ENCODE peak calls at places on chromosomes 13 and 19, in nine cellular contexts. Q is ELR; Y is A549; C is PC-3; N is effector CD4-positive, alpha-beta T cell; H is GM03348; L is fibroblast of the aortic adventitia; X is HuH-7.5; J is Jurkat, Clone E6-1. I is an unnamed sample.

GRCh38 chr19:19738564-19738963 is 5.7 kb upstream of the ZNF14 start:
- DNase-seq in H (no peak), J (no peak), L (no peak), Q (no peak), C (no peak), Y (no peak), X (no peak), N (no peak), I (no peak)

GRCh38 chr13:38409771-38410170 is 60.1 kb downstream of the UFM1 start:
- DNase-seq in L (no peak), Q (no peak), Y (no peak), N (no peak), C (peak), X (no peak), J (no peak), H (no peak), I (no peak)

GRCh38 chr13:65744761-65745160 is 1485.4 kb downstream of the PCDH9 start:
- DNase-seq in L (peak), J (no peak), Y (no peak), X (no peak), C (no peak), Q (no peak), N (no peak), H (peak), I (no peak)

GRCh38 chr13:99792079-99792921 is 179.3 kb downstream of the ZIC5 start:
- DNase-seq in L (no peak), X (no peak), N (no peak), Y (no peak), J (no peak), H (no peak), Q (no peak), C (no peak), I (no peak)

GRCh38 chr19:17500447-17501198 is 10.8 kb upstream of the PGLS start:
- DNase-seq in X (no peak), L (no peak), J (no peak), Q (no peak), Y (no peak), H (no peak), C (no peak), N (no peak), I (no peak)

GRCh38 chr13:83085186-83085900 is 796.9 kb downstream of the SLITRK1 start:
- DNase-seq in J (no peak), Q (peak), X (no peak), Y (no peak), C (peak), L (peak), H (peak), N (no peak), I (no peak)

GRCh38 chr13:37037231-37037630 is 22.3 kb downstream of the SUPT20H start:
- DNase-seq in Q (no peak), J (no peak), C (no peak), L (no peak), X (no peak), N (no peak), Y (no peak), H (no peak), I (no peak)

GRCh38 chr19:42683917-42684513 is 56.3 kb downstream of the PSG3 start:
- DNase-seq in Y (peak), L (peak), N (no peak), X (no peak), Q (peak), C (peak), H (peak), J (peak), I (peak)

GRCh38 chr13:46476174-46476573 is 76.8 kb upstream of the LRCH1 start:
- DNase-seq in J (no peak), L (peak), Y (no peak), Q (peak), H (peak), X (no peak), N (no peak), C (no peak), I (no peak)

GRCh38 chr19:40347476-40348124 is 597 bp downstream of the C19orf47 start:
- DNase-seq in H (no peak), L (peak), N (no peak), J (no peak), Q (no peak), X (no peak), Y (no peak), C (no peak), I (no peak)

GRCh38 chr19:29596080-29596479 is 10.0 kb upstream of the POP4 start:
- DNase-seq in L (no peak), X (no peak), J (no peak), Y (no peak), H (no peak), N (no peak), Q (no peak), C (peak), I (no peak)

GRCh38 chr13:81540777-81541176 is 1199.9 kb upstream of the SPRY2 start:
- DNase-seq in N (no peak), Y (no peak), H (no peak), J (peak), L (no peak), X (no peak), C (peak), Q (peak), I (peak)

GRCh38 chr13:72221276-72221962 is 354.4 kb upstream of the DACH1 start:
- DNase-seq in X (peak), N (no peak), L (no peak), C (peak), H (no peak), Y (peak), J (peak), Q (peak), I (peak)

GRCh38 chr19:13906525-13906904 is 514 bp downstream of the CC2D1A start:
- DNase-seq in J (no peak), L (no peak), Q (peak), H (no peak), N (no peak), C (peak), X (no peak), Y (no peak), I (peak)

GRCh38 chr19:8611890-8612806 is 1.6 kb upstream of the ADAMTS10 start:
- DNase-seq in Q (peak), N (no peak), L (peak), J (no peak), Y (peak), C (peak), H (peak), X (no peak), I (no peak)

GRCh38 chr13:88674841-88675240 is 1003.7 kb downstream of the SLITRK5 start:
- DNase-seq in J (no peak), X (no peak), Y (no peak), L (no peak), N (no peak), Q (no peak), H (no peak), C (no peak), I (no peak)

GRCh38 chr19:56611288-56611687 is 16.2 kb downstream of the ZNF71 start:
- DNase-seq in H (no peak), J (no peak), L (no peak), X (no peak), N (no peak), Q (no peak), Y (no peak), C (no peak), I (no peak)

GRCh38 chr13:98930014-98930625 is 47.7 kb downstream of the DOCK9 start:
- DNase-seq in N (no peak), X (no peak), H (no peak), C (no peak), L (no peak), Q (no peak), Y (no peak), J (no peak), I (no peak)

GRCh38 chr13:110034031-110034430 is 247.6 kb upstream of the IRS2 start:
- DNase-seq in C (no peak), N (no peak), Y (no peak), J (no peak), L (no peak), H (no peak), Q (no peak), X (no peak), I (no peak)

GRCh38 chr13:85141425-85141824 is 657.8 kb downstream of the SLITRK6 start:
- DNase-seq in Q (no peak), J (no peak), N (no peak), L (no peak), Y (no peak), C (no peak), X (no peak), H (no peak), I (no peak)

GRCh38 chr19:18145391-18145999 is 7.5 kb upstream of the PIK3R2 start:
- DNase-seq in X (no peak), J (no peak), L (no peak), C (no peak), N (no peak), H (no peak), Y (no peak), Q (no peak), I (no peak)

GRCh38 chr19:50549927-50550593 is 18.2 kb downstream of the LRRC4B start:
- DNase-seq in Q (no peak), J (no peak), L (no peak), H (no peak), N (no peak), Y (no peak), X (no peak), C (no peak), I (peak)

GRCh38 chr13:97107815-97108534 is 113.7 kb upstream of the OXGR1 start:
- DNase-seq in N (no peak), Q (no peak), H (no peak), Y (no peak), L (peak), C (no peak), J (no peak), X (no peak), I (no peak)

GRCh38 chr13:79679334-79679733 is 198.4 kb downstream of the NDFIP2 start:
- DNase-seq in L (peak), N (no peak), X (peak), Q (peak), Y (peak), C (peak), J (peak), H (peak), I (peak)

GRCh38 chr19:56476671-56477428 is at the start of gene ZNF667:
- DNase-seq in Y (no peak), N (no peak), H (peak), X (no peak), Q (peak), L (peak), J (no peak), C (peak), I (no peak)

GRCh38 chr19:4597975-4598671 is 38.6 kb upstream of the SEMA6B start:
- DNase-seq in Y (peak), Q (peak), J (peak), X (peak), L (no peak), N (no peak), C (peak), H (peak), I (peak)

GRCh38 chr19:17687857-17688784 is at the start of gene UNC13A:
- DNase-seq in J (peak), X (no peak), L (peak), N (peak), Q (peak), C (no peak), Y (peak), H (peak), I (peak)

GRCh38 chr13:91358384-91358776 is 10.9 kb downstream of the MIR17HG start:
- DNase-seq in X (no peak), C (no peak), Q (no peak), Y (no peak), N (no peak), H (no peak), J (no peak), L (no peak), I (no peak)

GRCh38 chr13:112814905-112815585 is 125.2 kb downstream of the ATP11A start:
- DNase-seq in L (peak), H (peak), N (no peak), C (peak), Q (peak), J (no peak), Y (no peak), X (no peak), I (no peak)

GRCh38 chr13:25406377-25406776 is 34.6 kb downstream of the ATP8A2 start:
- DNase-seq in L (no peak), Q (peak), Y (no peak), N (no peak), H (no peak), C (peak), X (peak), J (peak), I (no peak)